ENCODE peak calls at places on chromosomes 6 and 20, in seven cellular contexts. G is RPMI7951; H is neuronal stem cell; Z is stimulated activated CD4-positive, alpha-beta T cell treated with anti-CD3 and anti-CD28 coated beads, Interleukin-12 subunit alpha, Interleukin-12 subunit beta, amount 100 ng/mL, for 48 hours; N is prostate gland; I is GOT3; P is ACHN. R is an unnamed sample.

GRCh38 chr6:44037847-44038542 is 89.3 kb downstream of the MRPL14 start:
- DNase-seq in I (no peak), P (no peak), N (no peak), Z (no peak), H (no peak), G (no peak), R (no peak)

GRCh38 chr6:148793721-148794120 is 46.9 kb downstream of the UST start:
- DNase-seq in I (no peak), H (no peak), N (no peak), G (no peak), P (no peak), Z (no peak), R (no peak)

GRCh38 chr20:38220587-38220986 is 39.9 kb downstream of the KIAA1755 start:
- DNase-seq in G (no peak), H (no peak), P (no peak), I (no peak), N (no peak), Z (no peak), R (no peak)

GRCh38 chr20:18055261-18055660 is 2.5 kb downstream of the OVOL2 start:
- DNase-seq in I (no peak), Z (no peak), H (no peak), P (no peak), N (no peak), G (no peak), R (no peak)

GRCh38 chr6:11428895-11429294 is 108.7 kb upstream of the TMEM170B start:
- DNase-seq in Z (no peak), I (no peak), N (no peak), H (no peak), P (peak; percentile 70), G (peak; percentile 89), R (peak; percentile 94)

GRCh38 chr6:148720371-148720770 is 26.5 kb upstream of the UST start:
- DNase-seq in P (peak; percentile 24), N (no peak), H (no peak), I (no peak), G (no peak), Z (no peak), R (peak; percentile 42)

GRCh38 chr20:680638-681037 is 5.0 kb upstream of the SCRT2 start:
- DNase-seq in Z (no peak), G (no peak), H (no peak), I (no peak), N (no peak), P (no peak), R (no peak)

GRCh38 chr6:87661503-87661902 is 40.5 kb downstream of the AKIRIN2 start:
- DNase-seq in H (no peak), N (no peak), G (no peak), P (no peak), I (no peak), Z (no peak), R (no peak)

GRCh38 chr20:11585752-11586352 is 331.8 kb upstream of the BTBD3 start:
- DNase-seq in P (peak; percentile 13), I (no peak), H (no peak), Z (no peak), N (no peak), G (peak; percentile 6), R (no peak)

GRCh38 chr6:142271476-142271875 is 30.3 kb upstream of the ADGRG6 start:
- DNase-seq in G (no peak), H (no peak), N (no peak), P (no peak), I (no peak), Z (no peak), R (no peak)

GRCh38 chr6:7183707-7184106 is 75.9 kb downstream of the RREB1 start:
- DNase-seq in H (no peak), P (no peak), I (no peak), Z (no peak), G (no peak), N (no peak), R (no peak)

GRCh38 chr20:10669843-10670446 is 3.9 kb downstream of the JAG1 start:
- DNase-seq in P (no peak), G (no peak), Z (no peak), H (no peak), N (no peak), I (no peak), R (no peak)

GRCh38 chr20:25695532-25696383 is 895 bp downstream of the ZNF337 start:
- DNase-seq in H (peak; percentile 12), N (no peak), P (peak; percentile 11), I (no peak), Z (no peak), G (peak; percentile 27), R (peak; percentile 9)

GRCh38 chr20:34977365-34978091 is 21.9 kb downstream of the MYH7B start:
- DNase-seq in I (no peak), N (no peak), H (no peak), Z (no peak), G (no peak), P (no peak), R (no peak)

GRCh38 chr6:70398783-70399730 is 14.3 kb upstream of the FAM135A start:
- DNase-seq in N (peak; percentile 78), I (no peak), P (peak; percentile 94), Z (no peak), G (peak; percentile 57), H (no peak), R (peak; percentile 79)

GRCh38 chr20:1950836-1951235 is 43.0 kb downstream of the PDYN start:
- DNase-seq in N (no peak), H (no peak), Z (no peak), G (no peak), I (no peak), P (no peak), R (no peak)

GRCh38 chr20:15703171-15703911 is 869.9 kb downstream of the KIF16B start:
- DNase-seq in Z (no peak), I (no peak), P (no peak), N (no peak), G (peak; percentile 17), H (no peak), R (peak; percentile 3)

GRCh38 chr20:59678286-59678685 is 73.9 kb downstream of the PHACTR3 start:
- DNase-seq in P (no peak), N (no peak), I (no peak), G (no peak), H (no peak), Z (no peak), R (no peak)

GRCh38 chr20:52150440-52151258 is 40.9 kb downstream of the ZFP64 start:
- DNase-seq in G (peak; percentile 58), P (peak; percentile 43), Z (peak; percentile 24), I (no peak), H (peak; percentile 17), N (peak; percentile 10), R (peak; percentile 29)

GRCh38 chr6:126153661-126154060 is 167.3 kb downstream of the TRMT11 start:
- DNase-seq in P (no peak), N (no peak), H (no peak), G (peak; percentile 80), I (no peak), Z (no peak), R (peak; percentile 16)

GRCh38 chr6:92114091-92114490 is 1305.3 kb downstream of the EPHA7 start:
- DNase-seq in N (no peak), G (no peak), I (no peak), Z (no peak), P (no peak), H (no peak), R (no peak)

GRCh38 chr20:35474504-35474903 is 19.1 kb downstream of the CEP250 start:
- DNase-seq in N (no peak), H (no peak), Z (no peak), P (no peak), G (no peak), I (no peak), R (no peak)

GRCh38 chr6:73606428-73606827 is 47.4 kb downstream of the SLC17A5 start:
- DNase-seq in I (no peak), H (no peak), G (peak; percentile 11), N (no peak), Z (no peak), P (no peak), R (no peak)

GRCh38 chr6:137056121-137056880 is 11.5 kb upstream of the IL20RA start:
- DNase-seq in P (no peak), H (no peak), I (no peak), G (peak; percentile 23), Z (no peak), N (no peak), R (peak; percentile 79)

R was measured in Daoy.